ENCODE peak calls at places on chromosomes 7 and 10, in six cellular contexts. N is DND-41, A is lower lobe of right lung, D is upper lobe of right lung, U is pancreas, S is BJ. V is an unnamed sample.

GRCh38 chr10:69908071-69908470 is 106.4 kb downstream of the COL13A1 start:
- DNase-seq in N (no peak), A (no peak), D (no peak), U (no peak), S (no peak), V (no peak)

GRCh38 chr10:15122477-15123030 is 25.4 kb downstream of the RPP38 start:
- DNase-seq in N (no peak), A (no peak), D (no peak), U (no peak), S (no peak), V (no peak)

GRCh38 chr7:1368150-1368681 is 91.1 kb downstream of the MICALL2 start:
- DNase-seq in N (no peak), A (no peak), D (no peak), U (peak; percentile 43), S (no peak), V (no peak)

GRCh38 chr7:150759479-150759878 is 22.3 kb downstream of the GIMAP5 start:
- DNase-seq in N (no peak), A (no peak), D (no peak), U (no peak), S (no peak), V (no peak)

GRCh38 chr10:78537018-78537417 is 503.4 kb downstream of the RPS24 start:
- DNase-seq in N (no peak), A (no peak), D (no peak), U (no peak), S (no peak), V (no peak)

GRCh38 chr7:100623951-100624824 is 11.8 kb downstream of the MOSPD3 start:
- DNase-seq in N (no peak), A (no peak), D (no peak), U (no peak), S (no peak), V (no peak)

GRCh38 chr10:71975891-71976725 is 11.9 kb downstream of the CHST3 start:
- DNase-seq in N (no peak), A (no peak), D (peak; percentile 51), U (no peak), S (no peak), V (peak; percentile 49)

GRCh38 chr7:1093506-1093850 is 5.6 kb downstream of the GPER1 start:
- DNase-seq in N (no peak), A (no peak), D (no peak), U (no peak), S (no peak), V (no peak)

GRCh38 chr7:138943061-138943460 is 38.1 kb downstream of the KIAA1549 start:
- DNase-seq in N (no peak), A (no peak), D (no peak), U (no peak), S (no peak), V (no peak)

GRCh38 chr7:151655555-151655954 is 135.9 kb upstream of the RHEB start:
- DNase-seq in N (no peak), A (no peak), D (no peak), U (no peak), S (no peak), V (no peak)

GRCh38 chr10:101612086-101612485 is 24.0 kb downstream of the DPCD start:
- DNase-seq in N (no peak), A (no peak), D (no peak), U (no peak), S (no peak), V (no peak)

GRCh38 chr7:6453737-6454136 is 6.0 kb upstream of the DAGLB start:
- DNase-seq in N (no peak), A (peak; percentile 13), D (no peak), U (no peak), S (peak; percentile 71), V (peak; percentile 81)

GRCh38 chr10:14573666-14574261 is 200.9 kb downstream of the FAM107B start:
- DNase-seq in N (no peak), A (no peak), D (no peak), U (no peak), S (no peak), V (peak; percentile 28)

GRCh38 chr10:132810807-132811700 is 25.1 kb upstream of the NKX6-2 start:
- DNase-seq in N (no peak), A (peak; percentile 36), D (no peak), U (peak; percentile 63), S (no peak), V (no peak)

GRCh38 chr7:156993925-156994235 is 16.6 kb downstream of the MNX1 start:
- DNase-seq in N (no peak), A (no peak), D (no peak), U (no peak), S (no peak), V (no peak)

GRCh38 chr7:85162743-85163142 is 24.1 kb downstream of the SEMA3D start:
- DNase-seq in N (no peak), A (no peak), D (no peak), U (no peak), S (no peak), V (no peak)

GRCh38 chr10:46293832-46294640 is 7.2 kb downstream of the ANTXRL start:
- DNase-seq in N (no peak), A (no peak), D (peak; percentile 63), U (no peak), S (no peak), V (no peak)

GRCh38 chr10:43024942-43025700 is 51.7 kb upstream of the RET start:
- DNase-seq in N (no peak), A (no peak), D (peak; percentile 44), U (no peak), S (no peak), V (no peak)

GRCh38 chr7:96308253-96308949 is 13.5 kb downstream of the SLC25A13 start:
- DNase-seq in N (no peak), A (no peak), D (no peak), U (no peak), S (no peak), V (no peak)

GRCh38 chr10:111297351-111297848 is 220.6 kb downstream of the ADRA2A start:
- DNase-seq in N (no peak), A (no peak), D (no peak), U (no peak), S (no peak), V (peak; percentile 63)

GRCh38 chr7:79820387-79820786 is 314.2 kb upstream of the GNAI1 start:
- DNase-seq in N (no peak), A (peak; percentile 46), D (no peak), U (peak; percentile 22), S (no peak), V (peak; percentile 84)

GRCh38 chr7:155717010-155717744 is 72.7 kb downstream of the RBM33 start:
- DNase-seq in N (no peak), A (no peak), D (no peak), U (no peak), S (no peak), V (no peak)

DNA sequence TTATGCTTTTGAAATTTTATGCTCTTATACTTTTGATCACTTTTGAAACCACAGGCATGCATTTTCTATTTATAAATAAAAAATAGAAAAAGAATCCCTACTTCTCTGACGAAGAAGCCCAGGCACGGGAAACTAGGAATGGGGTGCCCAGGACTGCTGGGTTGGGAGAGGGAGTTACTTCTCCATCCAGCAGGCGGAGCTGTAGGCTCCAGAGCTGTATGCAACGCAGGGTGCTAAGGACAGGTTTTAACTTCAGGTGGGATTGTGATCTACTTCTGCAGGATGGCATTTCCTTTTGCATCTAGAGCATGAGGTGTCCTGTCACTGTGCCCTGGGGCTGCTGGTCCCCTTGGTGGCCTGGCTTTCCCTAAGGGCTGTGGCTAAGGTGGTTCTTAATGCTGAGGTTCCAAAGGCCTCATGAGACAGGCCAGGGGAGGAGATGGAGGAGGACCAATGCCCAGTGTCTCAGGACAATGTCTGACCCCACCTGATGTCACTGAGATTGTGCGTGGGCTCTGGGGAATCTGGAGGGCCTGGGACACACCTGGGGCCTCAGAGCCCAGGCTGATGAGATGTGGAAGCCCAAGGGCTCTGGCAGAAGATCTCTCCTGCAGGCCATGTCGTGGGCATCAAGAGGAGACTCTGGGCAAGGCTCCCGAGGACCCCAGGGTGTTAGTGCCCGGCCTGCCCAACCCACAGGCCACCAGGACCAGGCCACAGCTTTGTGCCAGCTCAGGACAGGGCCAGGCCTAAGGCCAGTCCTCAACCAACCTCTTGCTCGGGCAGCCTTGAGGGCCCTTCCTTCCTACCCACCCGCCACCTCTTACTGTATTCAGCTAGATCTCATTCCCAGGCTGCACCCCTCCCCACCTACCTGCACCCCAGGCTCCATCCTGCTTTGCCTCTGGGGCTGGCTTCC is 507 bp downstream of the CCDC201 start:
- DNase-seq in N (no peak), A (no peak), D (no peak), U (no peak), S (no peak), V (no peak)
- TF ChIP-seq CTCF in N (peak; percentile 55), A (peak; percentile 19), D (peak; percentile 35), U (no peak), S (peak; percentile 58), V (peak; percentile 85)

DNA sequence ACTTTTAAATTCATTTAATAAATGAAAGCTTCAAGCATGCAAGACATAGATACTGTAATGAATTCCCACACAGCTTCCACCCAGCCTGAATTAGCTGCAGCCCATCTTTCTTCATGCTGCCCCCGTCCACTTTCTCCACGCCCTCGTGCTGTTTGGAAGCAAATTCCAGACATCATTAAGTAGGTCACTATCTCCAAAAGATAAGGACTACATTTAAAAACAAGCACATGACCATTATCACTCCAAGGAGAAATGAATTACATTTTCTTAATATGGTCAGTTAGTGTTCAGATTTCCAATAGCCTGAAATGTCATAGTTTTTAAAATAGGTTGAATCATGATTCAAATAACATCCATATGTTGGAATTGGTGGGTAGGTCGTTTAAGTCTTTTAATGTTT is 24.3 kb downstream of the LMTK2 start:
- DNase-seq in N (no peak), A (no peak), D (no peak), U (no peak), S (no peak), V (no peak)
- H3K4me3 ChIP-seq in N (no peak overlapping the region), A (no peak overlapping the region), D (no peak overlapping the region), U (no peak overlapping the region), S (no peak overlapping the region), V (no peak overlapping the region)

DNA sequence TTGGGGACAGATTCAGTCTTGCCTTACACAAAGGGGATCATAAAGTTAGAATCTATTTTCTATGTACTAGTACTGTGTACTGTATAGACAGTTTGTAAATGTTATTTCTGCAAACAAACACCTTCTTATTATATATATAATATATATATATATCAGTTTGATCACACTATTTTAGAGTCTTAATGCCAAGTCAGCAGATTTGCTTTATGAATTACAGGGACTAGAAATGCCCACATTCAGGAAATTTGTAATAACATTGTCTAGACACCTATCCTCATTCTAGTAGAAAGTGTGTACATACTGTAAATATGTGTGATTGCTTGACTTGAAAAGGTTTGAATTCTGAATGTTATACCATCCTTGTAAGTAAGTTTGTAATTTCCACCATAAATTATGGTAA is 111.2 kb downstream of the NSUN6 start:
- DNase-seq in N (no peak), A (no peak), D (no peak), U (no peak), S (no peak), V (no peak)
- H3K36me3 ChIP-seq in N (peaks cover 35% of the 10 kb centered on the region), A (peaks cover 49% of the 10 kb centered on the region), D (peaks cover 34% of the 10 kb centered on the region), U (peaks cover 4% of the 10 kb centered on the region), S (peaks cover 2% of the 10 kb centered on the region), V (no peaks in the 10 kb centered on the region)

GRCh38 chr7:105756402-105756801 is 120.0 kb downstream of the ATXN7L1 start:
- DNase-seq in N (no peak), A (no peak), D (no peak), U (no peak), S (no peak), V (no peak)

GRCh38 chr7:105764506-105764905 is 111.9 kb downstream of the ATXN7L1 start:
- DNase-seq in N (no peak), A (no peak), D (no peak), U (no peak), S (no peak), V (no peak)

GRCh38 chr7:105759670-105760548 is 116.5 kb downstream of the ATXN7L1 start:
- DNase-seq in N (no peak), A (no peak), D (no peak), U (no peak), S (no peak), V (peak; percentile 67)

GRCh38 chr7:105765846-105766245 is 110.6 kb downstream of the ATXN7L1 start:
- DNase-seq in N (no peak), A (no peak), D (no peak), U (no peak), S (no peak), V (no peak)

GRCh38 chr7:105760549-105761447 is 115.6 kb downstream of the ATXN7L1 start:
- DNase-seq in N (peak; percentile 26), A (no peak), D (no peak), U (no peak), S (no peak), V (no peak)
- TF ChIP-seq CTCF in N (no peak), A (no peak), D (no peak), U (no peak), S (no peak), V (no peak)